ENCODE peak calls at places on chromosome 6, in six cellular contexts. U is GM23338, M is GM23248, E is H1, L is H9, I is neuronal stem cell. O is an unnamed sample.

GRCh38 chr6:116666869-116667268 is 1.7 kb downstream of the ZUP1 start:
- DNase-seq in I (no peak), M (no peak), E (no peak), U (no peak), L (no peak), O (no peak)

GRCh38 chr6:111625099-111625416 is 19.4 kb upstream of the TRAF3IP2 start:
- DNase-seq in I (no peak), U (no peak), M (no peak), E (no peak), L (no peak), O (no peak)

GRCh38 chr6:90284745-90285481 is 11.7 kb downstream of the BACH2 start:
- DNase-seq in L (no peak), U (no peak), M (peak), E (no peak), I (no peak), O (peak)

GRCh38 chr6:74632196-74632595 is 573.7 kb downstream of the COL12A1 start:
- DNase-seq in U (no peak), M (no peak), L (no peak), E (no peak), I (no peak), O (no peak)

GRCh38 chr6:4973972-4974885 is 29.6 kb downstream of the RPP40 start:
- DNase-seq in E (peak), L (peak), M (peak), U (peak), I (peak), O (peak)

GRCh38 chr6:96570053-96570452 is 7.1 kb downstream of the FHL5 start:
- DNase-seq in M (no peak), U (no peak), L (no peak), I (no peak), E (no peak), O (no peak)

GRCh38 chr6:73728548-73729205 is 32.7 kb downstream of the CD109 start:
- DNase-seq in E (no peak), M (no peak), I (no peak), L (no peak), U (no peak), O (no peak)

GRCh38 chr6:79188885-79189505 is 45.5 kb downstream of the HMGN3 start:
- DNase-seq in M (peak), E (no peak), L (no peak), U (peak), I (no peak), O (no peak)

GRCh38 chr6:141580988-141581387 is 551.7 kb upstream of the GJE1 start:
- DNase-seq in E (no peak), L (no peak), U (no peak), M (peak), I (no peak), O (peak)

GRCh38 chr6:47146426-47147174 is 104.5 kb upstream of the ADGRF1 start:
- DNase-seq in L (no peak), I (no peak), M (peak), U (peak), E (no peak), O (peak)

GRCh38 chr6:132005177-132005576 is 54.0 kb upstream of the CCN2 start:
- DNase-seq in I (no peak), L (no peak), M (no peak), E (no peak), U (no peak), O (no peak)
- H3K4me2 ChIP-seq in I (no peak), L (no peak), M (no peak), E (no peak), U (no peak), O (no peak)

GRCh38 chr6:35057449-35058030 is 83.6 kb downstream of the TCP11 start:
- DNase-seq in M (no peak), I (no peak), L (no peak), U (no peak), E (no peak), O (no peak)
- H3K27ac ChIP-seq in M (no peak), I (no peak), L (no peak), U (peak), E (no peak), O (no peak)

GRCh38 chr6:127266892-127267741 is 453 bp downstream of the RNF146 start:
- DNase-seq in I (peak), L (peak), E (peak), U (peak), M (peak), O (peak)
- H2AFZ ChIP-seq in I (peak), L (no peak), E (no peak), U (peak), M (peak), O (peak)

DNA sequence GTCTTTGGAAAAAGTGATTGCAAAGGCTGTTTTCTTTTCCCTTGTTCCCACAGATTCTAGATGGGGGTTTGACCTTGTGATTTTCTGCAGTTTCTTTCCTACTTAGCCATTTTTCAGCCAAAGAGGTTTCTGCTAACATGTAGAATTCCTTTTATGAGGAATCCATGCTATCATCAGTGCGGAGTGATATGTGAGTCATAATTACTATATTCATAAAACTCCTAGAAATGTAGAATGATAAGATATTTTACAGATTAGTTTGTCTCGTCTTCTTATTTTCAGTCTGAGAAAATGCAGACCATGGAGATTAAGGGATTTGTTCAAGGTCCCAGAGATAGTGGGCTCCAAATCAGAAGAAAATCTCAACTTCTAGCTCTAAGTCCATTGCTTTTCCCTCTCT is 98.6 kb downstream of the KCNQ5 start:
- DNase-seq in I (no peak), L (no peak), U (no peak), E (no peak), M (peak), O (peak)
- H3K4me2 ChIP-seq in I (no peak), L (no peak), U (no peak), E (no peak), M (peak), O (no peak)

DNA sequence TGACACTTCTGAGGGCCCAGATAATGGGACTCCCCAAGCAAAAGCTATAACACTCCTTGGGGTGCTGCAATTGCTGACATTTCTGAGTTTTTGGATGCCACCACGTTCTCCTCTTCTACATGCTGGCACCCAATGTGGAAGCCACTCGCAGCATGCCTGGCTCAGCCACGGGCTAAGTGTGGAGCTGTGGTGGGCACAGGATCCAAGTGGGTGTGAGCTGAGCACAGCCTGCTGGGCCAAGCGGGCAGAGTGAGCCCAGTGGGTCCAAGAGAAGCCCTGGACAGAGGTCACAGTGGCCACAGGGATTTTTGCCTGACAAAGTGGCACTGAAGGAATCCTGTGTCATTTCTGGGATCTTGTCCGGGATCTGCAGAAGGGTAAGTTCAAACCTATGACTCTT is 213.2 kb downstream of the C6orf118 start:
- DNase-seq in U (no peak), I (no peak), E (no peak), L (no peak), M (no peak), O (no peak)
- H3K27ac ChIP-seq in U (no peak), I (no peak), E (no peak), L (no peak), M (no peak), O (no peak)

DNA sequence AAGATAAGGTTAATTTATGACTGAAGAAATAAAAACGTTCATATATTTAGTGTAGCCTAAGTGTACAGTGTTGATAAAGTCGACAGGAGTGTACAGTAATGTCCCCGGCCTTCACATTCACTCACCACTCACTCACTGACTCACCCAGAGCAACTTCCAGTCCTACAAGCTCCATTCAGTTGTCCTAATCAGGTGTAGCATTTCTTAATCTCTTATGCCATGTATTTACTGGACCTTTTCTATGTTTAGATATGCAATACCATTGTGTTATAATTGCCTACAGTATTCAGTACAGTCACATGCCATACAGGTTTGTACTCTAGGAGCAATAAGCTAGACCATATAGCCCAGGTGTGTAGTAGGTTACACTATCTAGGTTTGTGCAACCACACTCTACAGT is 610.2 kb upstream of the NOX3 start:
- DNase-seq in M (no peak), U (no peak), L (no peak), E (no peak), I (no peak), O (peak)
- H2AFZ ChIP-seq in M (no peak), U (no peak), L (no peak), E (no peak), I (no peak), O (no peak)

GRCh38 chr6:161788531-161788930 is 514.7 kb upstream of the AGPAT4 start:
- DNase-seq in L (no peak), E (no peak), M (no peak), I (no peak), U (no peak), O (no peak)
- H3K4me2 ChIP-seq in L (no peak), E (no peak), M (no peak), I (no peak), U (no peak), O (no peak)